ENCODE peak calls at places on chromosomes 4 and X, in four cellular contexts. O, W, C and T are unnamed samples.

GRCh38 chr4:118018381-118018780 is 15.9 kb upstream of the NDST3 start:
- DNase-seq in W (no peak), C (no peak), O (no peak), T (no peak)

GRCh38 chrX:29947225-29947624 is 268.1 kb upstream of the MAGEB2 start:
- DNase-seq in O (no peak), C (no peak), W (no peak), T (no peak)

GRCh38 chr4:73275318-73275654 is 16.7 kb upstream of the ANKRD17 start:
- DNase-seq in C (no peak), O (no peak), W (no peak), T (no peak)

GRCh38 chr4:8830611-8831200 is 40.9 kb downstream of the HMX1 start:
- DNase-seq in O (no peak), C (peak; percentile 2), W (no peak), T (no peak)

GRCh38 chr4:172843273-172843672 is 325.3 kb upstream of the GALNT7 start:
- DNase-seq in O (no peak), W (no peak), C (no peak), T (no peak)

GRCh38 chr4:134024251-134024650 is 177.3 kb downstream of the PABPC4L start:
- DNase-seq in C (no peak), W (no peak), O (peak; percentile 32), T (peak; percentile 17)

GRCh38 chr4:37889849-37890500 is 909 bp upstream of the TBC1D1 start:
- DNase-seq in C (peak; percentile 26), O (no peak), W (no peak), T (no peak)

GRCh38 chrX:111823068-111823467 is 52.9 kb upstream of the TRPC5OS start:
- DNase-seq in O (peak; percentile 25), W (no peak), C (no peak), T (no peak)

GRCh38 chrX:129925305-129926092 is 19.5 kb downstream of the UTP14A start:
- DNase-seq in C (peak; percentile 75), O (peak; percentile 84), W (no peak), T (peak; percentile 87)

GRCh38 chr4:27176881-27177280 is 316.2 kb downstream of the STIM2 start:
- DNase-seq in W (no peak), C (no peak), O (no peak), T (no peak)

GRCh38 chrX:139691493-139691842 is 16.5 kb downstream of the MCF2 start:
- DNase-seq in O (no peak), C (no peak), W (no peak), T (peak; percentile 2)

GRCh38 chrX:130575831-130576404 is 174.1 kb downstream of the RBMX2 start:
- DNase-seq in C (peak; percentile 26), O (peak; percentile 31), W (peak; percentile 4), T (peak; percentile 49)

GRCh38 chrX:136577562-136577961 is 45.5 kb downstream of the VGLL1 start:
- DNase-seq in O (peak; percentile 55), W (no peak), C (peak; percentile 61), T (peak; percentile 61)

GRCh38 chrX:39779952-39780783 is 317.6 kb downstream of the BCOR start:
- DNase-seq in W (no peak), O (peak; percentile 49), C (no peak), T (no peak)

GRCh38 chr4:162162672-162163071 is 1.1 kb downstream of the FSTL5 start:
- DNase-seq in C (no peak), W (no peak), O (no peak), T (no peak)

GRCh38 chr4:90137545-90137944 is 10.4 kb downstream of the CCSER1 start:
- DNase-seq in W (no peak), O (peak; percentile 4), C (no peak), T (no peak)

GRCh38 chr4:47817275-47817674 is 20.6 kb downstream of the CORIN start:
- DNase-seq in W (no peak), O (no peak), C (no peak), T (no peak)

GRCh38 chrX:8279323-8279722 is 108.3 kb upstream of the VCX2 start:
- DNase-seq in C (no peak), W (no peak), O (no peak), T (no peak)

GRCh38 chrX:57952320-57952678 is 42.0 kb upstream of the ZXDA start:
- DNase-seq in W (no peak), C (no peak), O (no peak), T (no peak)

GRCh38 chr4:184470785-184471110 is 3.6 kb downstream of the IRF2 start:
- DNase-seq in O (no peak), W (no peak), C (no peak), T (no peak)

GRCh38 chr4:154877110-154877760 is 96.2 kb downstream of the RBM46 start:
- DNase-seq in W (no peak), C (no peak), O (peak; percentile 21), T (peak; percentile 67)
- H3K4me3 ChIP-seq in W (no peak overlapping the region), C (no peak overlapping the region), O (no peak overlapping the region), T (no peak overlapping the region)

GRCh38 chrX:68732906-68733493 is 85.5 kb downstream of the STARD8 start:
- DNase-seq in C (peak; percentile 61), O (peak; percentile 71), W (no peak), T (peak; percentile 63)
- TF ChIP-seq CTCF in C (peak; percentile 57), O (peak; percentile 70), W (peak; percentile 78), T (peak; percentile 72)

DNA sequence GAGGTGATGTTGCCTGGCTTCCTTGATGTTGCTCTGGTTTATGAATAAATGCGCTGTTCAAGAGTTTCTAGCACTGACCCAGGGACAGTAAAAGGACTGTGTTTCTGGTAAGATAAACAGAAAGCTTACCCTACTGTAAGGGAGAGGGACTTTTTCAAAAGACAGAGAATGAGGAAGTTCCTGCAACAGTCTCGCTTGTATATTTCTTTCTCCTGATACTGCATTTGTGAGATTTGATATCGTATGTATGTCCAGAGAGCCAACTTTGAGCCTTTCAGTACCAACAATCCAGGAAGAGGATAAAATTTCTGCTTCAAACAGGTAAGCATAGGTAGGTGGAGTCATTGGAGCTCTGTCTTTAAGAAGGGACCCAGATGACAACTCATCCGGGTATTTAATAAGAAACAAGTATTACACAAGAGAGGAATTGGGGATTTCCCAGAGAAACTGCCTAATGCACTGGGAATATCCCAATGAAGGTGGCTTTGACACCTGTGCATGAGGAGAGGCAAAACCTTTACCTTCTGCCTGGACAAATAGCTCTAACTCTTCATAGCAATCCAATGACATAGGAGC is 771 bp downstream of the DAPP1 start:
- DNase-seq in O (peak; percentile 62), W (no peak), C (no peak), T (no peak)
- H3K4me3 ChIP-seq in O (peak overlapping the region; percentile 58), W (no peak overlapping the region), C (no peak overlapping the region), T (no peak overlapping the region)

DNA sequence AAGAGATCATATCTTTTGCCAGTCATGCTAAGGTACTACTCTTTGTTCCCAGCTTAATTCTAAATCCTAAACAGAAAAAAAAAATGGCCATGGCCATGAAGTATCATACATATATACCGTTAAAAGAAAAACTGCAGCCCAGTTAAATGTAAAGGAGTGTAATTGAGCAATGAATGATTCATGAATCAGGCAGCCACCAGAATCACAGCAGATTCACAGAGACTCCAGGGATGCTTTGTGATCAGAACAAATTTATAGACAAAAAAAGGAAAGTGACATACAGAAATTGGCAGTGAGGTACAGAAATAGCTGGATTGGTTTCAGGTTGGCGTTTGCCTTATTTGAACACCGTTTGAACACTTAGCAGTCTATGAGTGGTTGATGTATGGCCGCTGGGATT is 42.1 kb upstream of the PDGFC start:
- DNase-seq in C (no peak), O (no peak), W (no peak), T (peak; percentile 22)
- TF ChIP-seq CTCF in C (no peak), O (no peak), W (no peak), T (no peak)

GRCh38 chr4:42881262-42881661 is 11.3 kb upstream of the GRXCR1 start:
- DNase-seq in W (no peak), C (no peak), O (no peak), T (no peak)
- H3K4me3 ChIP-seq in W (no peak overlapping the region), C (no peak overlapping the region), O (no peak overlapping the region), T (no peak overlapping the region)

DNA sequence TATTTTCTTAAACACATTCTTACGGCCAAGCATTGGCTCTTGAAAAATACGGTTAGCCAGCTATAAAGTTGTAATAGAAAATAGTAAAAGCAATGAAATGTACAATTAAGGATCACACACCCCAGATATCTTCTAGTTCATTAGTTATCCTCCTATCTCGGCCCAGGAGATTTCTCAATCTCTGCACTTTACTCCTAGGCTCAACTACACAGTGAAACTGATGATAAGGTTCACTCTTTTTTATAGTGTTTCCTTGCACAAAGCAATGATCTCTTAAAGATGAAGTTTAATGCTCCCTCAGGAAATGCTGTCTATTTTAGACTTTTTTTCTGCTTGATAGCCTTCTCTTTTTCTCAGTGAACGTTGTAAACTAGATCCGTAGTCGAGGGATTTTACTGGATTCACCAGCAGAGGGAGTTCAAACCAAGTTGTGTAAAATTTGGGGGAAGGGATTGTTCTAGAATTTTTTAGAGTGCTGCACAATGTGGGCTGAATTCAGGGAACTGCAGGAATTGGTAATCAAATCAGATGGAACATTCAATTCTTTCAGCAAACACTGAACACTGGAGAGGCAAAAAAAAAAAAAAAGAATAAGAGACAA is 269.5 kb downstream of the GBA3 start:
- DNase-seq in O (peak; percentile 13), C (no peak), W (no peak), T (peak; percentile 52)
- TF ChIP-seq CTCF in O (peak; percentile 36), C (peak; percentile 43), W (peak; percentile 31), T (peak; percentile 59)

DNA sequence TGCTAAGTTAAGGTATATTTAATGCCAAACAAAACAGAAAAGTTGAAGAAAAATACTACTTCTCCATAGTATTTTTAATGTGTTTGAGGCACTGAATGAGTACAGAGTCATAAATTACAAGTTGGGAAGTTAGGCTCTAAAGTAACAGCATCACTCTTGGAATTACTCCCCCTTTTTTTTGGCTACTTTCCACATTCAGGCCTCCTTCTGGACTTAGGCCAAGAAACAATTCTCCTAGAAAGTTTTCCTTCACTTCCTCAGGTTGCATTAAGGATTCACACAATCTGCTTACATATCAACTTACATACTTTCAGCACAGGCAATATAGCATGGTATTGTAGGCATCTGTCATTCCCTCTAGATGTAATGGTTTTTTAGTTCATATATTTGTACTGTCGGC is 52.1 kb downstream of the TMEM165 start:
- DNase-seq in W (no peak), O (no peak), C (no peak), T (peak; percentile 65)
- H3K4me3 ChIP-seq in W (no peak overlapping the region), O (no peak overlapping the region), C (no peak overlapping the region), T (no peak overlapping the region)